ENCODE peak calls at places on chromosomes 4 and X, in five cellular contexts. O is right atrium auricular region, U is heart right ventricle, F is foreskin keratinocyte, W is BE2C. I is an unnamed sample. For H3K4me1, the result is how much of the 10 kb centered on the place peaks cover.

GRCh38 chr4:73668806-73669205 is 48.6 kb upstream of the RASSF6 start:
- DNase-seq in O (no peak), U (no peak), F (no peak), W (no peak), I (no peak)

GRCh38 chr4:153467154-153467896 is 1.2 kb downstream of the TMEM131L start:
- DNase-seq in O (no peak), U (peak), F (no peak), W (peak), I (peak)

GRCh38 chrX:100710816-100711215 is 21.1 kb downstream of the SYTL4 start:
- DNase-seq in O (no peak), U (no peak), F (no peak), W (no peak), I (no peak)

GRCh38 chr4:111398906-111399330 is 746.3 kb upstream of the FAM241A start:
- DNase-seq in O (no peak), U (no peak), F (no peak), W (peak), I (peak)

GRCh38 chr4:1579834-1580686 is 104.1 kb downstream of the FAM53A start:
- DNase-seq in O (no peak), U (peak), F (peak), W (peak), I (peak)

GRCh38 chrX:134512566-134512965 is 52.6 kb downstream of the HPRT1 start:
- DNase-seq in O (no peak), U (no peak), F (peak), W (no peak), I (peak)

GRCh38 chr4:156252300-156253016 is 298.8 kb upstream of the CTSO start:
- DNase-seq in O (no peak), U (no peak), F (no peak), W (no peak), I (no peak)

GRCh38 chr4:158809611-158810486 is 41.0 kb downstream of the FNIP2 start:
- DNase-seq in O (no peak), U (no peak), F (peak), W (no peak), I (no peak)

GRCh38 chr4:183249854-183250253 is 70.2 kb downstream of the CLDN22 start:
- DNase-seq in O (no peak), U (no peak), F (no peak), W (peak), I (no peak)

GRCh38 chrX:28609003-28609402 is 21.8 kb downstream of the IL1RAPL1 start:
- DNase-seq in O (no peak), U (no peak), F (no peak), W (no peak), I (no peak)

GRCh38 chr4:26522478-26522877 is 32.2 kb upstream of the CCKAR start:
- DNase-seq in O (no peak), U (no peak), F (peak), W (no peak), I (no peak)

GRCh38 chr4:15755321-15755750 is 22.8 kb upstream of the CD38 start:
- DNase-seq in O (no peak), U (no peak), F (no peak), W (no peak), I (peak)

DNA sequence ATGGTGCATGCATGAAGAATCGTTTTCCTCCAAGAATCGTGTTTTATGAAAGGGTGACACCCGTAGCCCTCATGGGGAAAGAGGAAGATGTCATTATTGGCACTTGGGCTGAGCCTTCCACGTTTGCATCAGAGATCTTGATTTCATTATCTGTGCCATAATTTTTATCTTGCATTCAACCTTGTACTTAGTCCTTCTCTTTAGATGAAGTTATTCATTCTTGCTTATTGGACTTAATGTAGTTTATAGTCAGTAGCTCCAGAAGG is 66.8 kb downstream of the GAB1 start:
- DNase-seq in O (no peak), U (no peak), F (no peak), W (no peak), I (no peak)
- H3K4me1 ChIP-seq in O (half or more), U (half or more), F (under half), W (under half), I (under half)

DNA sequence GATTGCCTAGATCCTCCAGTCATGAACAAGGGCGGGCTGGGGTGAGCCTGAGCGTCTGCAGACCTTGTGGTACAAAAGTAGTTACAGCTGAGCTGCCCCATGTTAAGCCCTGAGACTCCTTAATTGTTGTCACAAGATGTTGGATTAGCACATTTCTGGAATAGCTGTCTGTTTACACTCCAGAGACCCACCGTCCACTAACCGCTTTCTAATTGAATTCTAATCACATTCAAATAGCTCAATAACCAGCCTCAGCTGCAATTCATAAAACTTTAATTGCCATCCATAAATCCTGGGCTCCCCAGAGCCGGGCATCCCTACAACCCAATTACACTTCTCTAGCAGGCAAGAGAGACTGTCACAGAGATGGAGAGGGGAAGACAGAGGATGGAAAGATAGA is 1.6 kb upstream of the GSX2 start:
- DNase-seq in O (no peak), U (no peak), F (no peak), W (no peak), I (no peak)
- H3K4me1 ChIP-seq in O (under half), U (under half), F (under half), W (under half), I (under half)

GRCh38 chr4:87047281-87047798 is 112.5 kb downstream of the AFF1 start:
- DNase-seq in O (no peak), U (no peak), F (no peak), W (no peak), I (no peak)
- H3K4me1 ChIP-seq in O (half or more), U (half or more), F (under half), W (under half), I (under half)

DNA sequence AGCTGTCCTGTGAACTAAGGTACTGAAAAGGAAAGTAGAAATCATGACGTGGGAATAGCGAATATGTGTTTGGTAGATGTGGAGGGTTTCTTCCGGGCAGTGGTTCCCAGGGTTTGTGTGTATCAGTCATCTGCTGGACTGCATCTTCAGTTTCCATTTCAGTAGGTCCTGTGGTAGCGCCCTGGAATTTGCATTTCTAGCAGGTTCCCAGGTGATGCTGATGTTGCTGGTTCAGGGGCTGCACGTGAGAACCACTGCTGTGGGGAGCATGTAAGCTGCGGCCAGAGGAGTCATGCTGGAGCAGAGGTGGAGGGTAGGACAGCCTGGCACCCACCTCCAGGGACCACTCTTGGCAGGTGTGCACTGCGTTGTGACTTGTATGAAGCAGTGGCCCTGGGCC is 47.1 kb downstream of the ARHGAP10 start:
- DNase-seq in O (no peak), U (no peak), F (no peak), W (no peak), I (no peak)
- H3K4me1 ChIP-seq in O (half or more), U (half or more), F (under half), W (under half), I (under half)

GRCh38 chr4:122854860-122855259 is 28.2 kb downstream of the FGF2 start:
- DNase-seq in O (no peak), U (no peak), F (no peak), W (no peak), I (no peak)

GRCh38 chr4:122857160-122857559 is 30.5 kb downstream of the FGF2 start:
- DNase-seq in O (no peak), U (no peak), F (no peak), W (no peak), I (no peak)

GRCh38 chr4:122851568-122851967 is 24.9 kb downstream of the FGF2 start:
- DNase-seq in O (no peak), U (no peak), F (no peak), W (no peak), I (no peak)

GRCh38 chr4:122855491-122855890 is 28.9 kb downstream of the FGF2 start:
- DNase-seq in O (no peak), U (no peak), F (no peak), W (no peak), I (no peak)

DNA sequence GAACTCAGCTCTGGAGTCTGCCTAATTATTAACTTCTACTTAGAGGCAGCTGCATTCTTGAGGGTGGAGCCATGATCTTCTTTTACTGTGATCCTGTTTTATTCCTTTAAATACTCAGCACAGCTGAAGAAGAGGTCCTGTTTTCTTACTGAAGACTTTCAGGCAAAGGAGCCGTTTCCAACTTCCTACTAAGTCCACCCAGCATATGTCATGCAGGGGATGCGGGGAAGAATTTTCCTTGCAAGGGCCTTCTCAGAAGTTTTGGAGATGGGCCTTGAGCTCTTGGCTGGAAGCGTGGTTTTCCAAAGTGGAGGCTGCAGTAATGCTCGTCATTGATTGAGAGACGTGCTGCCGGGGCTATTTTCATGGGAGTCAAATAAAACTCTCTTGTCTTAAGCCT is 27.8 kb downstream of the FGF2 start:
- DNase-seq in O (peak), U (no peak), F (no peak), W (no peak), I (no peak)
- H3K4me1 ChIP-seq in O (under half), U (under half), F (under half), W (under half), I (under half)

I was measured in SJCRH30.